ENCODE peak calls at places on chromosome 11, in six cellular contexts. N is germinal center; L is LHCN-M2; A is stimulated activated CD4-positive, alpha-beta T cell treated with anti-CD3 and anti-CD28 coated beads, Interleukin-15, amount 100 ng/mL, for 1 hour; X is head of caudate nucleus; K is AG10803. I is an unnamed sample.

GRCh38 chr11:101444164-101444563 is 139.6 kb downstream of the TRPC6 start:
- DNase-seq in A (no peak), K (no peak), N (no peak), X (no peak), L (peak), I (no peak)

GRCh38 chr11:131331546-131331945 is 38.9 kb upstream of the NTM start:
- DNase-seq in L (no peak), K (no peak), N (no peak), X (no peak), A (no peak), I (no peak)

GRCh38 chr11:122703541-122704272 is 48.2 kb downstream of the UBASH3B start:
- DNase-seq in N (no peak), A (no peak), K (no peak), X (no peak), L (no peak), I (no peak)

GRCh38 chr11:2690596-2691354 is 9.0 kb downstream of the KCNQ1OT1 start:
- DNase-seq in N (no peak), A (no peak), X (no peak), K (no peak), L (no peak), I (no peak)

GRCh38 chr11:105673089-105673488 is 63.2 kb downstream of the GRIA4 start:
- DNase-seq in A (no peak), K (peak), L (peak), N (no peak), X (no peak), I (peak)

GRCh38 chr11:66407651-66408050 is 13.2 kb upstream of the NPAS4 start:
- DNase-seq in L (no peak), A (no peak), X (no peak), K (no peak), N (no peak), I (no peak)

GRCh38 chr11:100004541-100004940 is 682.5 kb upstream of the ARHGAP42 start:
- DNase-seq in A (no peak), N (no peak), K (no peak), L (peak), X (no peak), I (no peak)

GRCh38 chr11:105829084-105829483 is 193.0 kb downstream of the MSANTD4 start:
- DNase-seq in N (peak), A (no peak), K (no peak), X (no peak), L (no peak), I (no peak)

GRCh38 chr11:111069076-111069475 is 176.4 kb upstream of the POU2AF2 start:
- DNase-seq in K (no peak), X (no peak), L (peak), N (no peak), A (no peak), I (no peak)

GRCh38 chr11:134616048-134616447 is 204.0 kb upstream of the B3GAT1 start:
- DNase-seq in L (no peak), A (no peak), X (no peak), K (no peak), N (no peak), I (no peak)

GRCh38 chr11:94128171-94128745 is 383 bp upstream of the PANX1 start:
- DNase-seq in N (peak), L (no peak), X (peak), A (no peak), K (no peak), I (peak)

GRCh38 chr11:111526501-111526900 is 11.9 kb downstream of the HOATZ start:
- DNase-seq in K (peak), A (no peak), X (no peak), L (peak), N (no peak), I (no peak)

GRCh38 chr11:113436672-113437252 is 38.4 kb downstream of the DRD2 start:
- DNase-seq in A (no peak), K (no peak), X (no peak), N (no peak), L (no peak), I (no peak)

I was measured in KG1.